ENCODE peak calls at places on chromosomes 11 and 22, in ten cellular contexts. E is neuronal stem cell; S is AG09319; J is immature natural killer cell; K is COR-L47; B is MG63; G is activated CD4-positive, alpha-beta T cell treated with anti-CD3 and anti-CD28 coated beads, Interleukin-2, amount 50 U/mL, for 1 hour; H is kidney tubule cell; X is EH; Y is CD4-positive, alpha-beta memory T cell. F is an unnamed sample.

GRCh38 chr11:116787786-116788486 is at the start of gene ZPR1:
- DNase-seq in E (peak), S (peak), J (peak), K (peak), B (peak), G (peak), H (peak), X (peak), Y (peak), F (peak)

GRCh38 chr22:45671783-45672563 is at the start of gene ATXN10:
- DNase-seq in E (peak), S (peak), J (peak), K (peak), B (peak), G (peak), H (peak), X (peak), Y (peak), F (peak)

GRCh38 chr11:69449320-69450063 is 32.0 kb upstream of the LINC01488 start:
- DNase-seq in E (no peak), S (no peak), J (no peak), K (no peak), B (no peak), G (no peak), H (peak), X (peak), Y (no peak), F (peak)

GRCh38 chr11:128361451-128362020 is 225.8 kb downstream of the ETS1 start:
- DNase-seq in E (no peak), S (no peak), J (no peak), K (no peak), B (peak), G (no peak), H (peak), X (peak), Y (peak), F (peak)

GRCh38 chr22:36478966-36479365 is 2.5 kb downstream of the TXN2 start:
- DNase-seq in E (no peak), S (no peak), J (no peak), K (no peak), B (no peak), G (no peak), H (no peak), X (no peak), Y (no peak), F (no peak)

GRCh38 chr11:127226376-127226775 is 225.8 kb upstream of the KIRREL3 start:
- DNase-seq in E (no peak), S (no peak), J (no peak), K (no peak), B (no peak), G (no peak), H (peak), X (no peak), Y (no peak), F (no peak)

GRCh38 chr11:100791873-100792272 is 104.8 kb downstream of the ARHGAP42 start:
- DNase-seq in E (no peak), S (no peak), J (no peak), K (no peak), B (no peak), G (no peak), H (peak), X (peak), Y (no peak), F (peak)

GRCh38 chr11:69510471-69511357 is 29.3 kb downstream of the LINC01488 start:
- DNase-seq in E (no peak), S (no peak), J (no peak), K (no peak), B (peak), G (no peak), H (no peak), X (peak), Y (no peak), F (peak)

F was measured in Daoy.